ENCODE peak calls at places on chromosomes 2 and 18, in six cellular contexts. I, N, Z, L, J and K are unnamed samples.

GRCh38 chr18:75211002-75211621 is 515 bp downstream of the TSHZ1 start:
- DNase-seq in I (no peak), N (peak; percentile 59), Z (no peak), L (peak; percentile 24), J (no peak), K (peak; percentile 64)

GRCh38 chr2:231877533-231878456 is 48.4 kb downstream of the NPPC start:
- DNase-seq in I (no peak), N (peak; percentile 32), Z (no peak), L (no peak), J (no peak), K (peak; percentile 6)

GRCh38 chr2:54456526-54457325 is 599 bp downstream of the SPTBN1 start:
- DNase-seq in I (no peak), N (peak; percentile 79), Z (no peak), L (peak; percentile 28), J (peak; percentile 65), K (peak; percentile 57)

GRCh38 chr2:216429403-216429802 is 17.1 kb downstream of the SMARCAL1 start:
- DNase-seq in I (no peak), N (no peak), Z (no peak), L (no peak), J (no peak), K (no peak)

GRCh38 chr2:120738786-120739771 is 3.4 kb downstream of the GLI2 start:
- DNase-seq in I (no peak), N (peak; percentile 77), Z (no peak), L (no peak), J (no peak), K (no peak)

GRCh38 chr2:231935207-231935524 is 9.0 kb upstream of the NPPC start:
- DNase-seq in I (no peak), N (no peak), Z (no peak), L (no peak), J (no peak), K (no peak)

GRCh38 chr18:10476430-10476829 is 22.0 kb downstream of the APCDD1 start:
- DNase-seq in I (no peak), N (no peak), Z (no peak), L (peak; percentile 42), J (peak; percentile 36), K (no peak)

GRCh38 chr2:214843823-214844222 is 34.3 kb upstream of the BARD1 start:
- DNase-seq in I (no peak), N (no peak), Z (no peak), L (no peak), J (no peak), K (no peak)

GRCh38 chr18:76416935-76417334 is 78.1 kb downstream of the ZNF516 start:
- DNase-seq in I (no peak), N (no peak), Z (no peak), L (peak; percentile 66), J (peak; percentile 57), K (no peak)

GRCh38 chr2:28558421-28558820 is 62.6 kb downstream of the PLB1 start:
- DNase-seq in I (no peak), N (no peak), Z (no peak), L (no peak), J (no peak), K (no peak)

GRCh38 chr2:204503869-204504268 is 41.4 kb upstream of the PARD3B start:
- DNase-seq in I (no peak), N (no peak), Z (no peak), L (no peak), J (no peak), K (no peak)

GRCh38 chr18:48994044-48994651 is 43.4 kb upstream of the SMAD7 start:
- DNase-seq in I (no peak), N (no peak), Z (no peak), L (no peak), J (no peak), K (no peak)

GRCh38 chr2:99597616-99598015 is 107.8 kb upstream of the REV1 start:
- DNase-seq in I (no peak), N (no peak), Z (no peak), L (peak; percentile 40), J (no peak), K (no peak)

GRCh38 chr2:10158681-10159080 is 36.1 kb downstream of the RRM2 start:
- DNase-seq in I (no peak), N (no peak), Z (no peak), L (no peak), J (no peak), K (no peak)

GRCh38 chr2:241412144-241412543 is 56.1 kb downstream of the FARP2 start:
- DNase-seq in I (no peak), N (no peak), Z (no peak), L (peak; percentile 23), J (no peak), K (peak; percentile 91)

GRCh38 chr2:108573070-108573469 is 38.8 kb downstream of the LIMS1 start:
- DNase-seq in I (no peak), N (no peak), Z (no peak), L (no peak), J (no peak), K (no peak)

GRCh38 chr2:160387558-160388262 is 105.9 kb downstream of the RBMS1 start:
- DNase-seq in I (no peak), N (no peak), Z (no peak), L (peak; percentile 77), J (peak; percentile 78), K (peak; percentile 97)
- H3K4me1 ChIP-seq in I (peaks cover 72% of the 10 kb centered on the region), N (peaks cover 31% of the 10 kb centered on the region), Z (no peaks in the 10 kb centered on the region), L (peaks cover 47% of the 10 kb centered on the region), J (peaks cover 26% of the 10 kb centered on the region), K (peaks cover 19% of the 10 kb centered on the region)

GRCh38 chr2:47083886-47084682 is 71.0 kb downstream of the STPG4 start:
- DNase-seq in I (no peak), N (no peak), Z (no peak), L (peak; percentile 61), J (peak; percentile 78), K (peak; percentile 53)
- H3K4me3 ChIP-seq in I (no peak overlapping the region), N (no peak overlapping the region), Z (no peak overlapping the region), L (no peak overlapping the region), J (no peak overlapping the region), K (no peak overlapping the region)

GRCh38 chr2:64401501-64401880 is 52.5 kb upstream of the LGALSL start:
- DNase-seq in I (no peak), N (no peak), Z (no peak), L (no peak), J (no peak), K (peak; percentile 59)
- H3K4me1 ChIP-seq in I (no peaks in the 10 kb centered on the region), N (peaks cover 47% of the 10 kb centered on the region), Z (peaks cover 59% of the 10 kb centered on the region), L (peaks cover 59% of the 10 kb centered on the region), J (peaks cover 24% of the 10 kb centered on the region), K (peaks cover 36% of the 10 kb centered on the region)

DNA sequence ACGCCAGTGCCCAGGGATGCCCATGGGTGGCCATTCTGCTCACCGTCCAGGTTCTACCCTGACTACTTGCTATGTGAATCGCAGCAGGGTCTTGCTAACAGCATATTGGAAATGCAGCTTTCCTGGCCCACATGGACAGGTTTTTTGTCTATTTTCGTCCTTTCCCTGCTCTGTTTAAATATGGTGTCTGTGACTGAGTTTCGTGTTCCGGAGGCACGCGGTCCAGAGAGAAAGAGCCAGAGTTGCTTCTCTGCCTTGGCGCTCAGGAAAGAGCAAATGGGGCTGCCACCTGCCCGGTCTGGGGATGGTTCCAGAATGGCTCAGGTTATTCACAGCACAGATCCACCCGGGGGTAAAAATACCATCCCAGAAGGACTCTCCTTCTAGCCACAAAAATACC is 456.2 kb downstream of the BCL11A start:
- DNase-seq in I (no peak), N (no peak), Z (no peak), L (no peak), J (no peak), K (no peak)
- H3K4me3 ChIP-seq in I (no peak overlapping the region), N (no peak overlapping the region), Z (no peak overlapping the region), L (no peak overlapping the region), J (no peak overlapping the region), K (no peak overlapping the region)

DNA sequence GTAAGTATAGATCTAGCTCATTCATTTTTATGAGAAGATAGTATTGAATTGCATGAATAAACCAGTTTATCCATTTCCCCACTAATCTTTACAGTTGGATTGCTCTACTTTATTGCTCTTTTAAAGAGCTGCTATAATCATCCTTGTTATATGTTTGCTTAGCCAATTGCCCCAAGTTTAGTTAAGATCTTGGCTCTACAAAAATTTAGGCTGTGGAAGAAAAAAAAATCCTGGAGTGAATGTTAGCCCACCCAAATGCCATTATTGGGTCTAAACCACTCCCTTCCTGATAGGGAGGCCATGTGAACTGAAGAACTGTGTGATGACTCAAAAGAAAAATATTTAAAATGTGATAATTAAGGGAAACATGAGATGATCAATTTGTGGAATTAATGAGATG is 2.9 kb downstream of the ALS2 start:
- DNase-seq in I (no peak), N (no peak), Z (no peak), L (no peak), J (no peak), K (no peak)
- H3K4me1 ChIP-seq in I (peaks cover 16% of the 10 kb centered on the region), N (peaks cover 26% of the 10 kb centered on the region), Z (peaks cover 29% of the 10 kb centered on the region), L (peaks cover 20% of the 10 kb centered on the region), J (peaks cover 2% of the 10 kb centered on the region), K (peaks cover 8% of the 10 kb centered on the region)

DNA sequence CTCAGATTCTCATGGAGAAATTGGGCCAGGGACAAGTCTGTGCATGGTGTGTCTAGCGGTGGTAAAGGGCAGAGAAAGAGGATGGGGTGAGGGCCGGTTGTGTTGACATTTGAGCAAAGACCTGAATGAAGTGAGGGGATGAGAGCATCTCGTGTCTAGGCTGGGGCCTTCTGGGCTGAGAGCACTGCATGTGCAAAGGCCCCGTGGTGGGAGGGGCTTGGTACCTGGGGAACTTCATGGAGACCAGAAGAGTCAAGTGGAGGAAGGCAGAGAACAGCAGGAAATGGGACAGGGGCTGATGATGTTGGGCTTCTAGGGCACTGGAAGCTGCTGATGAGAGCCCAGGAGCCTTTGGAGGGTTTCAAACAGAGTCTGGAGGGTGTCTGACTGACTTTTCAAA is 76.8 kb downstream of the SH3BP4 start:
- DNase-seq in I (no peak), N (no peak), Z (no peak), L (no peak), J (no peak), K (no peak)
- H3K4me3 ChIP-seq in I (no peak overlapping the region), N (no peak overlapping the region), Z (no peak overlapping the region), L (no peak overlapping the region), J (no peak overlapping the region), K (no peak overlapping the region)

GRCh38 chr2:136234261-136234660 is 116.3 kb upstream of the CXCR4 start:
- DNase-seq in I (no peak), N (no peak), Z (no peak), L (no peak), J (no peak), K (no peak)
- H3K4me1 ChIP-seq in I (peaks cover 17% of the 10 kb centered on the region), N (peaks cover 42% of the 10 kb centered on the region), Z (no peaks in the 10 kb centered on the region), L (peaks cover 42% of the 10 kb centered on the region), J (peaks cover 3% of the 10 kb centered on the region), K (peaks cover 4% of the 10 kb centered on the region)

DNA sequence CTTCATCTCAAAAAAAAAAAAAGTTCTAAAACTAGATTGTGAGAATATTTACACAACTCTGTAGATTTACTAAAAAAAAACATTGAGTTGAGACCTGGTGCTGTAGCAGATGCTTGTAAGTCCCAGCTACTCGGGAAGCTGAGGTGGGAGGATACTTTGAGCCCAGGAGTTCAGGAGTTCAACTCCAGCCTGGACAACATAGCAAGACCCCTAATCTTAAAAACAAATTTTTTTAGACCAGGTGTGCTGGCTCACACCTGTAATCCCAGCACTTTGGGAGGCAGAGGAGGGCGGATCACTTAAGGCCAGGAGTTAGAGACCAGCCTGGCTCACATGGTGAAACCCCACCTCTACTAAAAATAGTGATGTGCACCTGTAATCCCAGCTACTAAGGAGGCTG is 108.9 kb downstream of the MEMO1 start:
- DNase-seq in I (no peak), N (no peak), Z (no peak), L (no peak), J (no peak), K (no peak)
- H3K4me3 ChIP-seq in I (no peak overlapping the region), N (no peak overlapping the region), Z (no peak overlapping the region), L (no peak overlapping the region), J (no peak overlapping the region), K (no peak overlapping the region)